ENCODE peak calls at places on chromosomes 11 and 22, in four cellular contexts. T, K, I and H are unnamed samples.

GRCh38 chr11:94271885-94272372 is 32.5 kb upstream of the IZUMO1R start:
- DNase-seq in T (no peak), K (no peak), I (no peak), H (peak; percentile 79)

GRCh38 chr22:46572911-46573780 is 35.7 kb upstream of the CELSR1 start:
- DNase-seq in T (no peak), K (peak; percentile 63), I (no peak), H (no peak)

GRCh38 chr11:121488145-121488544 is 35.4 kb upstream of the SORL1-AS1 start:
- DNase-seq in T (no peak), K (peak; percentile 41), I (no peak), H (no peak)

GRCh38 chr11:73997120-73997772 is 11.6 kb downstream of the UCP3 start:
- DNase-seq in T (no peak), K (no peak), I (no peak), H (no peak)

GRCh38 chr11:36451045-36451444 is 59.0 kb downstream of the TRAF6 start:
- DNase-seq in T (no peak), K (no peak), I (no peak), H (no peak)

GRCh38 chr11:110141812-110142211 is 48.6 kb downstream of the ZC3H12C start:
- DNase-seq in T (no peak), K (no peak), I (no peak), H (no peak)

GRCh38 chr22:21590809-21591641 is 23.5 kb downstream of the UBE2L3 start:
- DNase-seq in T (no peak), K (no peak), I (no peak), H (no peak)

GRCh38 chr22:29744902-29745301 is 21.9 kb downstream of the ZMAT5 start:
- DNase-seq in T (peak; percentile 84), K (peak; percentile 35), I (peak; percentile 70), H (no peak)

GRCh38 chr11:19345848-19346681 is 105.3 kb upstream of the E2F8 start:
- DNase-seq in T (peak; percentile 27), K (peak; percentile 34), I (no peak), H (peak; percentile 57)

GRCh38 chr22:47395481-47395880 is 633.0 kb downstream of the TBC1D22A start:
- DNase-seq in T (no peak), K (no peak), I (peak; percentile 2), H (no peak)

GRCh38 chr11:64874308-64874707 is 4.1 kb downstream of the EHD1 start:
- DNase-seq in T (no peak), K (no peak), I (peak; percentile 47), H (no peak)

GRCh38 chr11:131351848-131352247 is 18.6 kb upstream of the NTM start:
- DNase-seq in T (no peak), K (no peak), I (no peak), H (no peak)

GRCh38 chr22:17869285-17870096 is 95.2 kb upstream of the BID start:
- DNase-seq in T (no peak), K (no peak), I (no peak), H (no peak)

GRCh38 chr11:64039012-64039665 is 3.4 kb downstream of the FLRT1 start:
- DNase-seq in T (no peak), K (no peak), I (no peak), H (no peak)

GRCh38 chr11:17954395-17955252 is 58.2 kb downstream of the SERGEF start:
- DNase-seq in T (no peak), K (no peak), I (peak; percentile 40), H (no peak)

GRCh38 chr22:20405291-20405930 is 11.5 kb downstream of the ZNF74 start:
- DNase-seq in T (no peak), K (no peak), I (no peak), H (no peak)

GRCh38 chr11:108958446-108959123 is 293.7 kb downstream of the DDX10 start:
- DNase-seq in T (no peak), K (no peak), I (peak; percentile 82), H (no peak)
- TF ChIP-seq CTCF in T (no peak), K (no peak), I (no peak), H (no peak)

DNA sequence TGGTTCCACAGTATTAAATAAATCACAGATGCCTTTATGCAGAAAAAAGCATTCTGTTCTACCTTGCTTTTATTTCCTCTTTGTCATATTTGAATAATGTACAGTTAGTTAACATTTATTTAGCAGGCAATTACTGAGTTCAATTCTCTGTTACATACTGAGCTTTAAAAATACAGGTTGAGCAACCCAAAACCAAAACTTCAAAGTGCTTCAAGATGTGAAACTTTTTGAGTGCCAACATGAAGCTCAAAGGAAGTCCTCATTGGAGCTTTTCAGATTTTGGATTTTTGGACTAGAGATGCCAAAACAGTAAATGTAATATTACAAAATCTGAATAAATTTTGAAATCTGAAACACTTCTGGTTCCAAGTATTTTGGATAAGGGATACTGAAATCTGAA is 54.1 kb downstream of the PDHX start:
- DNase-seq in T (no peak), K (no peak), I (no peak), H (no peak)
- H3K4me3 ChIP-seq in T (no peak overlapping the region), K (no peak overlapping the region), I (no peak overlapping the region), H (no peak overlapping the region)

GRCh38 chr22:45302047-45302446 is 7.7 kb upstream of the FAM118A start:
- DNase-seq in T (no peak), K (no peak), I (peak; percentile 88), H (no peak)
- TF ChIP-seq CTCF in T (no peak), K (no peak), I (no peak), H (no peak)

GRCh38 chr11:70503878-70504240 is 105.5 kb downstream of the CTTN start:
- DNase-seq in T (no peak), K (no peak), I (no peak), H (no peak)
- H3K4me3 ChIP-seq in T (no peak overlapping the region), K (no peak overlapping the region), I (no peak overlapping the region), H (no peak overlapping the region)

GRCh38 chr11:66068923-66069714 is 953 bp upstream of the PACS1 start:
- DNase-seq in T (peak; percentile 59), K (peak; percentile 58), I (peak; percentile 63), H (peak; percentile 45)
- TF ChIP-seq CTCF in T (peak; percentile 14), K (no peak), I (peak; percentile 25), H (no peak)

GRCh38 chr11:79152511-79152910 is 288.3 kb downstream of the TENM4 start:
- DNase-seq in T (no peak), K (no peak), I (no peak), H (no peak)

GRCh38 chr11:79150966-79151365 is 289.9 kb downstream of the TENM4 start:
- DNase-seq in T (no peak), K (no peak), I (peak; percentile 86), H (no peak)

GRCh38 chr11:79156031-79156430 is 284.8 kb downstream of the TENM4 start:
- DNase-seq in T (no peak), K (no peak), I (no peak), H (no peak)

GRCh38 chr11:79157738-79158137 is 283.1 kb downstream of the TENM4 start:
- DNase-seq in T (no peak), K (no peak), I (no peak), H (no peak)

GRCh38 chr11:79155237-79155636 is 285.6 kb downstream of the TENM4 start:
- DNase-seq in T (no peak), K (no peak), I (no peak), H (no peak)
- H3K4me3 ChIP-seq in T (no peak overlapping the region), K (no peak overlapping the region), I (no peak overlapping the region), H (no peak overlapping the region)